ENCODE peak calls at places on chromosomes 16 and 17, in four cellular contexts. B is lower leg skin, Y is astrocyte of the cerebellum, T is fibroblast of the aortic adventitia. R is an unnamed sample.

GRCh38 chr16:53071748-53072301 is 17.0 kb downstream of the CHD9 start:
- DNase-seq in B (no peak), Y (no peak), T (peak), R (no peak)

GRCh38 chr16:11212819-11213196 is 43.2 kb downstream of the SOCS1 start:
- DNase-seq in B (no peak), Y (no peak), T (no peak), R (no peak)

GRCh38 chr17:38315497-38315896 is 18.5 kb downstream of the MRPL45 start:
- DNase-seq in B (peak), Y (no peak), T (no peak), R (no peak)

GRCh38 chr17:12395733-12396354 is 269.8 kb upstream of the MYOCD start:
- DNase-seq in B (no peak), Y (no peak), T (no peak), R (no peak)

GRCh38 chr16:84633622-84634021 is 14.7 kb upstream of the KLHL36 start:
- DNase-seq in B (peak), Y (no peak), T (peak), R (no peak)

GRCh38 chr17:51540151-51540550 is 279.8 kb downstream of the UTP18 start:
- DNase-seq in B (no peak), Y (no peak), T (no peak), R (no peak)

GRCh38 chr17:76502326-76503211 is 1.3 kb upstream of the RHBDF2 start:
- DNase-seq in B (no peak), Y (no peak), T (no peak), R (no peak)

GRCh38 chr17:59332890-59333377 is 1.5 kb downstream of the YPEL2 start:
- DNase-seq in B (peak), Y (no peak), T (peak), R (no peak)

GRCh38 chr17:75557075-75557851 is 30.3 kb upstream of the MYO15B start:
- DNase-seq in B (no peak), Y (no peak), T (peak), R (no peak)

GRCh38 chr16:66416981-66417700 is 10.0 kb upstream of the BEAN1 start:
- DNase-seq in B (peak), Y (no peak), T (peak), R (no peak)

GRCh38 chr16:57544129-57544653 is 1.7 kb downstream of the ADGRG5 start:
- DNase-seq in B (peak), Y (no peak), T (no peak), R (no peak)

GRCh38 chr17:79925242-79925957 is 86.2 kb upstream of the CBX4 start:
- DNase-seq in B (no peak), Y (peak), T (peak), R (no peak)

GRCh38 chr17:82518826-82519810 is at the start of gene FOXK2:
- DNase-seq in B (peak), Y (peak), T (peak), R (peak)

GRCh38 chr17:55414983-55415382 is 6.7 kb downstream of the MMD start:
- DNase-seq in B (no peak), Y (no peak), T (no peak), R (no peak)

GRCh38 chr16:49750341-49751011 is 105.4 kb downstream of the ZNF423 start:
- DNase-seq in B (no peak), Y (no peak), T (peak), R (no peak)

GRCh38 chr17:13597723-13598347 is 3.9 kb downstream of the HS3ST3A1 start:
- DNase-seq in B (no peak), Y (no peak), T (peak), R (no peak)

GRCh38 chr17:27824745-27825144 is 24.4 kb upstream of the NOS2 start:
- DNase-seq in B (no peak), Y (no peak), T (no peak), R (no peak)

GRCh38 chr16:57196276-57196675 is 10.1 kb downstream of the RSPRY1 start:
- DNase-seq in B (no peak), Y (no peak), T (peak), R (no peak)

GRCh38 chr16:23699100-23699499 is 13.9 kb downstream of the ERN2 start:
- DNase-seq in B (no peak), Y (no peak), T (no peak), R (no peak)

GRCh38 chr17:29663155-29663554 is 40.4 kb upstream of the CORO6 start:
- DNase-seq in B (no peak), Y (no peak), T (peak), R (no peak)

GRCh38 chr16:13331918-13332317 is 430.5 kb downstream of the SHISA9 start:
- DNase-seq in B (no peak), Y (no peak), T (no peak), R (no peak)

GRCh38 chr17:40862985-40863733 is 3.9 kb downstream of the KRT12 start:
- DNase-seq in B (no peak), Y (no peak), T (no peak), R (no peak)

DNA sequence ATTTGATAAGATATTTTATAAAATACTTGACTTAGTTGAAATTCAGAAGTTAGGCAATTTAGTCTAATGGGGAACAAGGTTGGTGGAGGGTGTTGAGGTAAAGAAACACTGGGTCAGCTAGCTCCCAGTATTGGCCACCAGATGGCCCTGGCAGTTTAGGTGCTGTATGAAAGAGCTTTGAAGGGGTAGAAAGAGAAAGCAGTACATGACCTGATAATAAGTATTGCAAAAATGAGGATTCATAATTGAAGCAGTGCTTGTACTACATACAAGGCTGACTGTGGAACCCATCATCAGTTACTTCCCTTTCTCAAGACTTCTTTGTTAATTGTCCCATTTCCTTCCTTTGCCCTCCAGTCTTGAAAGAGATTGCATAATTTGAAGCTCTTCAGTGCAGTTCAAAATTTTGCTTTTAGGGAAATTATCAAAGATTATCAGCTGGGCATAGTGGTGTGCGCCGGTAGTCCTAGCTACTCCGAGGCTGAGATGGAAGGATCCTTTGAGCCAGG is 29.4 kb downstream of the TANC2 start:
- DNase-seq in B (no peak), Y (no peak), T (peak), R (no peak)
- TF ChIP-seq CTCF in B (no peak), Y (peak), T (peak), R (peak)

GRCh38 chr17:1078062-1078711 is 81.3 kb downstream of the TIMM22 start:
- DNase-seq in B (no peak), Y (no peak), T (no peak), R (no peak)
- H3K4me3 ChIP-seq in B (no peak), Y (no peak), T (no peak), R (no peak)

GRCh38 chr16:88013766-88014165 is 62.5 kb downstream of the BANP start:
- DNase-seq in B (no peak), Y (no peak), T (no peak), R (no peak)
- TF ChIP-seq CTCF in B (no peak), Y (no peak), T (no peak), R (no peak)

DNA sequence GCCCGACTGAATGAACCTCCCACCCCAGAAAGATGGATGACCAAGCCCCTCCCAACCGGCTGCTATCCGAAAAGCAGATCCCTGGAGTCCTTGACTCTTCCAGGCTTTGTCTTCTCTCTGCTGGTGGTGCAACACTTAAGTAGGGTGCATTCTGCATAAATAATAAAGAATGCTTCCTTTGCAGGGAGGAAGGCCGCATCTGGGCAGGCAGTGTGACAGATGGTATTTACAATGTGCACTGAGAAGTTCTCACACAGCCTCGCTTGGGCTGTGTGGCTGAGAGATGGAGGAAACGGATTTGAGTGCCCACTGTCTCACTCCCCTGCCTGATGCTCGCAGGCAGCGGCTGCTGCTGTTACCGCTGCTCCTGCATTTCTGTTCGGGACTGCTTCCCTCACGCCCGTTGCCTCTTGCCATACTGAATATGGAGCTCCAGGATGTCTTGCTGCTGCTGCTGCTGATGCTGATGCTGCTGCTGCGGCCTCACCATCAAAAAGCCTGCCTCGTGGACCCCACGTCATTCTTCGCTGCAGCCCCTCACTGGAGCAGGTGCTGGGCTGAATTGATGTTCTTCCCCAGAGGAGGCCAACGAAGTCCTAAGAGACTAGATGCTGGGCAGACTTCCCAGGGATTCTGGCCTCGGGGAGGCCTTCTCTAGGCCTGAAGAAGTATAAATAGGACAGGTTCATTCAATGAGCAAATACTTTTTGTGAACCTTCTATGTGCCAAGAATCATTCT is 7.1 kb upstream of the RHBDL3 start:
- DNase-seq in B (no peak), Y (no peak), T (no peak), R (no peak)
- H3K4me3 ChIP-seq in B (no peak), Y (no peak), T (no peak), R (no peak)

R was measured in AG04449.